ENCODE peak calls at places on chromosomes 4 and X, in nine cellular contexts. X, H, Z, I, P, V, J, W and K are unnamed samples.

GRCh38 chr4:71184195-71184781 is 154.5 kb upstream of the SLC4A4 start:
- DNase-seq in X (peak), H (peak), Z (peak), I (peak), P (peak), V (peak), J (peak), W (peak), K (peak)

GRCh38 chr4:5037553-5038551 is 13.4 kb upstream of the STK32B start:
- DNase-seq in X (no peak), H (no peak), Z (no peak), I (peak), P (no peak), V (no peak), J (no peak), W (peak), K (no peak)

GRCh38 chr4:89413518-89413917 is 105.9 kb upstream of the GPRIN3 start:
- DNase-seq in X (no peak), H (no peak), Z (no peak), I (no peak), P (no peak), V (no peak), J (no peak), W (no peak), K (no peak)

GRCh38 chrX:118183606-118184005 is 67.0 kb upstream of the KLHL13 start:
- DNase-seq in X (no peak), H (no peak), Z (no peak), I (no peak), P (no peak), V (no peak), J (no peak), W (no peak), K (no peak)

GRCh38 chr4:173195708-173196107 is 27.1 kb downstream of the GALNT7 start:
- DNase-seq in X (no peak), H (no peak), Z (no peak), I (no peak), P (no peak), V (no peak), J (no peak), W (no peak), K (no peak)

GRCh38 chrX:5724123-5724522 is 504.5 kb downstream of the NLGN4X start:
- DNase-seq in X (no peak), H (no peak), Z (no peak), I (no peak), P (no peak), V (no peak), J (no peak), W (no peak), K (no peak)

GRCh38 chr4:2755821-2756690 is at the start of gene TNIP2:
- DNase-seq in X (peak), H (peak), Z (peak), I (peak), P (peak), V (peak), J (peak), W (peak), K (peak)

GRCh38 chr4:41214158-41215146 is at the start of gene APBB2:
- DNase-seq in X (peak), H (no peak), Z (peak), I (peak), P (no peak), V (peak), J (peak), W (peak), K (peak)

GRCh38 chrX:136121788-136122187 is 25.5 kb upstream of the FHL1 start:
- DNase-seq in X (no peak), H (no peak), Z (no peak), I (peak), P (no peak), V (no peak), J (no peak), W (no peak), K (no peak)

GRCh38 chr4:8690811-8691775 is 98.5 kb downstream of the CPZ start:
- DNase-seq in X (no peak), H (no peak), Z (no peak), I (no peak), P (no peak), V (no peak), J (no peak), W (no peak), K (peak)

GRCh38 chrX:9749141-9749540 is 16.5 kb downstream of the GPR143 start:
- DNase-seq in X (no peak), H (no peak), Z (no peak), I (no peak), P (no peak), V (no peak), J (no peak), W (no peak), K (no peak)

GRCh38 chrX:101550825-101551767 is 749 bp downstream of the ARMCX1 start:
- DNase-seq in X (no peak), H (no peak), Z (no peak), I (peak), P (no peak), V (peak), J (peak), W (peak), K (no peak)

GRCh38 chrX:151765026-151765425 is 30.5 kb downstream of the CNGA2 start:
- DNase-seq in X (no peak), H (no peak), Z (no peak), I (no peak), P (no peak), V (no peak), J (no peak), W (no peak), K (no peak)

GRCh38 chr4:24451870-24452269 is 132.5 kb downstream of the DHX15 start:
- DNase-seq in X (no peak), H (no peak), Z (no peak), I (no peak), P (no peak), V (no peak), J (no peak), W (no peak), K (no peak)

GRCh38 chr4:2186133-2186864 is 55.6 kb downstream of the HAUS3 start:
- DNase-seq in X (no peak), H (no peak), Z (no peak), I (no peak), P (no peak), V (peak), J (peak), W (peak), K (no peak)

GRCh38 chr4:16461362-16461761 is 235.1 kb upstream of the TAPT1 start:
- DNase-seq in X (no peak), H (no peak), Z (no peak), I (peak), P (no peak), V (no peak), J (no peak), W (peak), K (no peak)

GRCh38 chr4:152024881-152025280 is 264.1 kb upstream of the GATB start:
- DNase-seq in X (no peak), H (no peak), Z (no peak), I (no peak), P (no peak), V (no peak), J (no peak), W (no peak), K (no peak)

GRCh38 chr4:95190751-95191436 is 357.9 kb downstream of the UNC5C start:
- DNase-seq in X (no peak), H (no peak), Z (no peak), I (no peak), P (no peak), V (peak), J (no peak), W (peak), K (no peak)

GRCh38 chr4:16196482-16197393 is 29.5 kb downstream of the TAPT1 start:
- DNase-seq in X (no peak), H (no peak), Z (no peak), I (peak), P (no peak), V (peak), J (no peak), W (peak), K (no peak)

GRCh38 chrX:26918633-26919032 is 544.5 kb downstream of the PPP4R3C start:
- DNase-seq in X (no peak), H (no peak), Z (no peak), I (no peak), P (no peak), V (no peak), J (no peak), W (peak), K (no peak)

GRCh38 chr4:177404980-177405379 is 37.3 kb downstream of the AGA start:
- DNase-seq in X (no peak), H (no peak), Z (no peak), I (no peak), P (no peak), V (no peak), J (no peak), W (no peak), K (no peak)

GRCh38 chr4:169045862-169046584 is 36.0 kb upstream of the CBR4 start:
- DNase-seq in X (no peak), H (no peak), Z (no peak), I (no peak), P (no peak), V (no peak), J (no peak), W (no peak), K (no peak)

GRCh38 chr4:181819951-181820350 is 423.3 kb upstream of the TENM3 start:
- DNase-seq in X (no peak), H (no peak), Z (no peak), I (no peak), P (no peak), V (peak), J (no peak), W (no peak), K (no peak)

GRCh38 chr4:158671665-158671914 is at the start of gene C4orf46:
- DNase-seq in X (no peak), H (no peak), Z (no peak), I (no peak), P (no peak), V (no peak), J (no peak), W (no peak), K (no peak)

GRCh38 chr4:139986108-139986507 is 167.9 kb downstream of the MAML3 start:
- DNase-seq in X (no peak), H (no peak), Z (no peak), I (no peak), P (no peak), V (no peak), J (no peak), W (no peak), K (no peak)

GRCh38 chr4:85940131-85940530 is 419.7 kb downstream of the MAPK10 start:
- DNase-seq in X (no peak), H (no peak), Z (no peak), I (no peak), P (no peak), V (no peak), J (no peak), W (no peak), K (no peak)